ENCODE peak calls at places on chromosomes 5 and 9, in seven cellular contexts. C, K, Y, A, P, N and M are unnamed samples. For H3K4me1 and H3K9me3, the result is how much of the 10 kb centered on the place peaks cover.

GRCh38 chr5:174505621-174506020 is 218.8 kb upstream of the MSX2 start:
- DNase-seq in N (no peak), K (no peak), C (no peak), A (no peak), Y (no peak), P (peak), M (no peak)

GRCh38 chr5:174327317-174327864 is 281.9 kb downstream of the NSG2 start:
- DNase-seq in Y (peak), P (peak), N (no peak), A (peak), C (peak), K (peak), M (peak)

GRCh38 chr5:116763987-116764866 is 189.6 kb upstream of the SEMA6A start:
- DNase-seq in P (peak), K (no peak), N (no peak), C (no peak), Y (no peak), A (no peak), M (no peak)

GRCh38 chr5:57825026-57825683 is 342.5 kb upstream of the ACTBL2 start:
- DNase-seq in K (no peak), Y (no peak), A (no peak), P (no peak), C (no peak), N (no peak), M (no peak)

GRCh38 chr5:123091988-123092583 is 3.0 kb downstream of the PRDM6 start:
- DNase-seq in K (no peak), A (no peak), Y (no peak), N (no peak), P (no peak), C (no peak), M (no peak)

GRCh38 chr5:115558388-115558956 is 13.9 kb upstream of the FEM1C start:
- DNase-seq in C (peak), Y (no peak), A (no peak), K (no peak), N (no peak), P (no peak), M (no peak)

GRCh38 chr5:156339139-156339841 is 12.3 kb downstream of the SGCD start:
- DNase-seq in N (no peak), A (no peak), Y (no peak), P (no peak), C (no peak), K (no peak), M (no peak)

GRCh38 chr5:79847561-79847960 is 143.5 kb downstream of the MTX3 start:
- DNase-seq in N (no peak), P (no peak), C (no peak), K (no peak), A (no peak), Y (no peak), M (no peak)

GRCh38 chr5:107670927-107671741 is at the start of gene EFNA5:
- DNase-seq in K (no peak), A (peak), P (no peak), N (peak), C (peak), Y (peak), M (no peak)

GRCh38 chr9:108618906-108619550 is 236.8 kb downstream of the ACTL7B start:
- DNase-seq in P (no peak), Y (no peak), N (no peak), K (no peak), A (no peak), C (no peak), M (no peak)

GRCh38 chr5:133508845-133509741 is 103.2 kb downstream of the FSTL4 start:
- DNase-seq in N (no peak), Y (no peak), A (no peak), C (no peak), K (no peak), P (no peak), M (no peak)

GRCh38 chr9:69346596-69347390 is 21.8 kb downstream of the ENTREP1 start:
- DNase-seq in A (no peak), K (no peak), N (no peak), C (no peak), Y (no peak), P (no peak), M (no peak)

GRCh38 chr5:67193479-67193878 is 3.1 kb downstream of the CD180 start:
- DNase-seq in K (no peak), C (no peak), N (no peak), A (no peak), P (no peak), Y (no peak), M (no peak)
- H3K27ac ChIP-seq in K (peak), C (peak), N (no peak), A (no peak), P (no peak), Y (no peak), M (no peak)

DNA sequence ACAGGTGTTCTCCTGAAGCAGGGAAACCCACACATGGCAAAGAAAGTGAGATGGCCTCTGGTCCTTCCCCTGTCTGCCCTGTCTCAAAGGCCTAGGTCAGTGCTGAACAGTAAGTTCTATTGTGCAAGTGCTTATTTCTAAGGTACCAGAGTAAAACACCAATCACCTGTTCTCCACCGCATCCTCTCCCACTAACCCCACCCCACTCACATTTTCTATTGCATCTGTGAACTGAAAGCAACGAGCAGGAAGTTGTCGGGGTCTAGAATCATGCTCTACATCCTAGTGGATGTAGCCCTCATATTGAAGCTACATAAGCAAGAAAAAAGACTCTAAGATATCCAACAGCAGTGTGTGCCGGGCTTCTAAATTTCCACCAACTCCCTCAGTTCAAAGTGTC is 265.9 kb downstream of the ENC1 start:
- DNase-seq in C (no peak), Y (no peak), N (no peak), P (no peak), A (no peak), K (no peak), M (no peak)
- H3K4me1 ChIP-seq in C (under half), Y (under half), N (under half), P (under half), A (under half), K (under half), M (under half)

GRCh38 chr5:158200624-158201023 is 341.7 kb upstream of the CLINT1 start:
- DNase-seq in C (no peak), N (no peak), K (no peak), A (no peak), P (no peak), Y (no peak), M (no peak)
- H3K9me3 ChIP-seq in C (under half), N (under half), K (under half), A (under half), P (under half), Y (under half), M (under half)

DNA sequence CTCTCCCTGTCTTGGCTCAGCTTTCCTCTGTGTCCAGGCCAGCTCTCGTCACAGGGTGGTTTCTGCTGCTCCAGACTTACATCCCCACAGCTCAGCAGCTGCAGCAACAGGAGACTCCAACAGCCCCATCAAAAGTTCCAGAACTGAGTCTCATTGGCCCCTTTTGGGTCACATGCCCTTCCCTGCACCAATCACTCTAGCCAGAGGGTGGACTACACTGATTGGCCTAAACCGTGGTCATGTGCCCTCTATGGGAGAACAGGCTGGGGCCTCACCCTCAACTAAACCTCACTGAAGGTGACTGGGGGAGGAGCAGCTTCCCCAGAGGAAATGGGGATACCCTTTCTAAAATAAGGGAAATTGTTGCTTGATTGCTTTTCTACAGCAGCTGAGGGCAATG is 44.4 kb upstream of the CPLX2 start:
- DNase-seq in Y (no peak), C (no peak), A (no peak), N (no peak), P (no peak), K (no peak), M (no peak)
- H3K27ac ChIP-seq in Y (no peak), C (no peak), A (no peak), N (no peak), P (no peak), K (no peak), M (no peak)

DNA sequence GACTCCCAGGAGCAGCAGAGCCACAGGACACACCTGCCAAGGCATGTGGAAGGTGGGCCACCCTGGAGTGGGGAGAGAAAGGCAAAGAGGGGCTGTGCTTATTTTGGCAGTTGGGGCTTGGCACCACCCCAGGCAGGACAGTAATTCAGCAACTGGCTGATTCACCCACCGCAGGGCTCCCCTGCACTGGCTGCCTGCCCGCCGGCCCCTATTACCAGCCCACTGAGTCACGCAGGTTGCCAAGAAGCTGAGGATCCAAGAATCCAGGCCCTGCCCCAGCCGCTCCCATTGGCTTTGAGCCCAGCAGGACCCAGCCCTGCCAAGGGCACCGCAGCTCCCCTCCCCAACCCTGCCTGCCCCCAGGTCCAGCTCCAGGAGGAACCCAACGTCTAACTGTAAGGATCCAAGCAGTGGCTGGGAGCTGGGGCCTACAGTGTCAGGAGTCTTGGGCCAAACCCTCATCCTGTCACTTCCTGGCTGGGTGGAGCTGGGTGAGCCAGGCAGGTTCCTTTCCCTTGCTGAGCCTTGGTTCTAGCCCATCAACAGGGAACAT is 14.2 kb upstream of the RALGDS start:
- DNase-seq in N (peak), A (peak), P (peak), Y (no peak), C (peak), K (peak), M (no peak)
- H3K4me1 ChIP-seq in N (under half), A (under half), P (under half), Y (under half), C (half or more), K (under half), M (half or more)

DNA sequence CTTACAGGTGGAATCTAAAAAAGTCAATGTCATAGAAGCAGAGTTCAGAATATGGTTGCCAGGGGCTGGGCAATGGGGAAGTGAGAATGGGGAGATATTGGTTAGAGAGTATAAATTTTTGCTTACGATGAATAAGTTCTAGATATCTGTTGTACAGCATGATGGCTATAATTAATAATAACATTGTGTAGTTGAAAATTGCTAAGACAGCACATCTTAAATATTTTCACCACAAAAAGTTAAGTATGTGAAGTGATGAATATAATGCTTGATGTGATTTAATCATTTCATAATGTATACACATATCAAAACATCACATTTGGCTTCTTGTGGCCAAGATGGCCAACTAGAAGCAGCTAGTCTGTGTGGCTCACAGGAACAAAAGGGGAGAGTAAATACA is 425.9 kb upstream of the ACO1 start:
- DNase-seq in P (no peak), K (no peak), C (no peak), A (no peak), N (no peak), Y (no peak), M (no peak)
- H3K9me3 ChIP-seq in P (under half), K (under half), C (under half), A (under half), N (under half), Y (under half), M (under half)

DNA sequence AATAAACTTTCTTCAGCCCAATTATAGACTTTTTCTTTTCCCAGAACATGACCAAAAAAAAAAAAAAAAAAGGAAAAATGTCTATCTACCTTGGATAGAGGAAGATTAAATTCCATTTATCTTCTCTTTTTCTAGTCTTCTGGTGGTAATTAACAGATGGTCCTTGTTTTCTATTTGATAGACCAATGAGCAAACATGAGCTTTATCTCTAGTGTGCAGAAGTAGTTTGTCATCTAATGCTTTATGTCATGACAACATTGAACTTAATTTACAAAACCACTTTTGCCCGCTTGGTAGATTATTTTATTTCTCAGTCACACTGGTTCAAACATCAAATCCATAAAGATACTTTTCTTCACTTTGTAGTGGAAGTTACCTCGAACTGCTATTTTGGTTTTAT is 69.5 kb upstream of the ELL2 start:
- DNase-seq in Y (no peak), A (no peak), C (no peak), N (no peak), P (no peak), K (no peak), M (no peak)
- H3K27ac ChIP-seq in Y (no peak), A (no peak), C (no peak), N (no peak), P (peak), K (no peak), M (no peak)

GRCh38 chr9:135963938-135964337 is 2.8 kb upstream of the UBAC1 start:
- DNase-seq in P (no peak), Y (no peak), C (peak), A (no peak), N (no peak), K (no peak), M (no peak)

GRCh38 chr9:135962696-135963307 is 1.6 kb upstream of the UBAC1 start:
- DNase-seq in N (no peak), P (no peak), Y (no peak), C (no peak), A (no peak), K (no peak), M (no peak)

GRCh38 chr9:135963338-135963737 is 2.2 kb upstream of the UBAC1 start:
- DNase-seq in N (no peak), C (no peak), Y (no peak), A (no peak), P (no peak), K (no peak), M (no peak)

GRCh38 chr9:135968083-135968476 is 6.9 kb upstream of the UBAC1 start:
- DNase-seq in K (no peak), N (no peak), A (no peak), P (no peak), C (no peak), Y (no peak), M (no peak)

GRCh38 chr9:135965124-135965756 is 4.1 kb upstream of the UBAC1 start:
- DNase-seq in N (no peak), A (no peak), P (no peak), Y (no peak), C (no peak), K (no peak), M (no peak)
- H3K4me1 ChIP-seq in N (under half), A (under half), P (under half), Y (under half), C (under half), K (under half), M (under half)